ENCODE peak calls at places on chromosomes 3 and 15, in nine cellular contexts. One of them, this sample, is unnamed.
A peak's percentile ranks its signal among the peaks of the same experiment; 100 is the strongest.

GRCh38 chr15:27847775-27848710 is 251.1 kb downstream of the OCA2 start:
- DNase-seq in CD4-positive, alpha-beta T cell: no peak
- DNase-seq in H7: no peak
- DNase-seq in activated gamma-delta T cell treated with Interleukin-2 at 50 U/mL for 16 hours: no peak
- DNase-seq in memory B cell: no peak
- DNase-seq in progenitor cell of endocrine pancreas: no peak
- DNase-seq in NCI-H460: no peak
- DNase-seq in activated T-cell treated with anti-CD3 and anti-CD28 coated beads, Interleukin-2, amount 50 U/mL, for 48 hours: no peak
- DNase-seq in heart left ventricle: no peak
- DNase-seq in this sample: no peak

GRCh38 chr3:56131976-56132590 is 336.2 kb downstream of the ERC2 start:
- DNase-seq in CD4-positive, alpha-beta T cell: no peak
- DNase-seq in H7: no peak
- DNase-seq in activated gamma-delta T cell treated with Interleukin-2 at 50 U/mL for 16 hours: no peak
- DNase-seq in memory B cell: no peak
- DNase-seq in progenitor cell of endocrine pancreas: no peak
- DNase-seq in NCI-H460: peak; percentile 63
- DNase-seq in activated T-cell treated with anti-CD3 and anti-CD28 coated beads, Interleukin-2, amount 50 U/mL, for 48 hours: peak; percentile 17
- DNase-seq in heart left ventricle: peak; percentile 25
- DNase-seq in this sample: no peak

GRCh38 chr3:4581452-4581851 is 88.3 kb downstream of the ITPR1 start:
- DNase-seq in CD4-positive, alpha-beta T cell: no peak
- DNase-seq in H7: no peak
- DNase-seq in activated gamma-delta T cell treated with Interleukin-2 at 50 U/mL for 16 hours: no peak
- DNase-seq in memory B cell: no peak
- DNase-seq in progenitor cell of endocrine pancreas: no peak
- DNase-seq in NCI-H460: no peak
- DNase-seq in activated T-cell treated with anti-CD3 and anti-CD28 coated beads, Interleukin-2, amount 50 U/mL, for 48 hours: no peak
- DNase-seq in heart left ventricle: no peak
- DNase-seq in this sample: no peak

GRCh38 chr3:129315386-129315991 is 36.8 kb downstream of the HMCES start:
- DNase-seq in CD4-positive, alpha-beta T cell: peak; percentile 57
- DNase-seq in H7: peak; percentile 72
- DNase-seq in activated gamma-delta T cell treated with Interleukin-2 at 50 U/mL for 16 hours: peak; percentile 17
- DNase-seq in memory B cell: peak; percentile 33
- DNase-seq in progenitor cell of endocrine pancreas: no peak
- DNase-seq in NCI-H460: no peak
- DNase-seq in activated T-cell treated with anti-CD3 and anti-CD28 coated beads, Interleukin-2, amount 50 U/mL, for 48 hours: peak; percentile 64
- DNase-seq in heart left ventricle: peak; percentile 37
- DNase-seq in this sample: no peak

GRCh38 chr3:13712682-13713180 is 163.8 kb downstream of the FBLN2 start:
- DNase-seq in CD4-positive, alpha-beta T cell: peak; percentile 14
- DNase-seq in H7: no peak
- DNase-seq in activated gamma-delta T cell treated with Interleukin-2 at 50 U/mL for 16 hours: no peak
- DNase-seq in memory B cell: no peak
- DNase-seq in progenitor cell of endocrine pancreas: peak; percentile 3
- DNase-seq in NCI-H460: no peak
- DNase-seq in activated T-cell treated with anti-CD3 and anti-CD28 coated beads, Interleukin-2, amount 50 U/mL, for 48 hours: peak; percentile 0
- DNase-seq in heart left ventricle: peak; percentile 4
- DNase-seq in this sample: no peak

GRCh38 chr3:125398952-125399351 is 23.8 kb upstream of the ZNF148 start:
- DNase-seq in CD4-positive, alpha-beta T cell: no peak
- DNase-seq in H7: peak; percentile 24
- DNase-seq in activated gamma-delta T cell treated with Interleukin-2 at 50 U/mL for 16 hours: no peak
- DNase-seq in memory B cell: no peak
- DNase-seq in progenitor cell of endocrine pancreas: no peak
- DNase-seq in NCI-H460: no peak
- DNase-seq in activated T-cell treated with anti-CD3 and anti-CD28 coated beads, Interleukin-2, amount 50 U/mL, for 48 hours: no peak
- DNase-seq in heart left ventricle: no peak
- DNase-seq in this sample: no peak

GRCh38 chr3:127019449-127019848 is 36.5 kb downstream of the PLXNA1 start:
- DNase-seq in CD4-positive, alpha-beta T cell: no peak
- DNase-seq in H7: no peak
- DNase-seq in activated gamma-delta T cell treated with Interleukin-2 at 50 U/mL for 16 hours: no peak
- DNase-seq in memory B cell: no peak
- DNase-seq in progenitor cell of endocrine pancreas: no peak
- DNase-seq in NCI-H460: no peak
- DNase-seq in activated T-cell treated with anti-CD3 and anti-CD28 coated beads, Interleukin-2, amount 50 U/mL, for 48 hours: no peak
- DNase-seq in heart left ventricle: no peak
- DNase-seq in this sample: no peak

GRCh38 chr3:112688085-112688769 is 47.3 kb upstream of the CCDC80 start:
- DNase-seq in CD4-positive, alpha-beta T cell: no peak
- DNase-seq in H7: no peak
- DNase-seq in activated gamma-delta T cell treated with Interleukin-2 at 50 U/mL for 16 hours: no peak
- DNase-seq in memory B cell: no peak
- DNase-seq in progenitor cell of endocrine pancreas: no peak
- DNase-seq in NCI-H460: no peak
- DNase-seq in activated T-cell treated with anti-CD3 and anti-CD28 coated beads, Interleukin-2, amount 50 U/mL, for 48 hours: no peak
- DNase-seq in heart left ventricle: no peak
- DNase-seq in this sample: no peak

GRCh38 chr15:77533986-77534385 is 98.7 kb downstream of the LINGO1 start:
- DNase-seq in CD4-positive, alpha-beta T cell: no peak
- DNase-seq in H7: peak; percentile 56
- DNase-seq in activated gamma-delta T cell treated with Interleukin-2 at 50 U/mL for 16 hours: no peak
- DNase-seq in memory B cell: no peak
- DNase-seq in progenitor cell of endocrine pancreas: no peak
- DNase-seq in NCI-H460: no peak
- DNase-seq in activated T-cell treated with anti-CD3 and anti-CD28 coated beads, Interleukin-2, amount 50 U/mL, for 48 hours: no peak
- DNase-seq in heart left ventricle: peak; percentile 1
- DNase-seq in this sample: no peak

GRCh38 chr3:55467099-55467498 is 20.0 kb downstream of the WNT5A start:
- DNase-seq in CD4-positive, alpha-beta T cell: no peak
- DNase-seq in H7: no peak
- DNase-seq in activated gamma-delta T cell treated with Interleukin-2 at 50 U/mL for 16 hours: no peak
- DNase-seq in memory B cell: no peak
- DNase-seq in progenitor cell of endocrine pancreas: no peak
- DNase-seq in NCI-H460: no peak
- DNase-seq in activated T-cell treated with anti-CD3 and anti-CD28 coated beads, Interleukin-2, amount 50 U/mL, for 48 hours: no peak
- DNase-seq in heart left ventricle: no peak
- DNase-seq in this sample: no peak

GRCh38 chr3:196537319-196537984 is 22.3 kb upstream of the SMCO1 start:
- DNase-seq in CD4-positive, alpha-beta T cell: peak; percentile 74
- DNase-seq in H7: peak; percentile 61
- DNase-seq in activated gamma-delta T cell treated with Interleukin-2 at 50 U/mL for 16 hours: peak; percentile 63
- DNase-seq in memory B cell: peak; percentile 48
- DNase-seq in progenitor cell of endocrine pancreas: no peak
- DNase-seq in NCI-H460: no peak
- DNase-seq in activated T-cell treated with anti-CD3 and anti-CD28 coated beads, Interleukin-2, amount 50 U/mL, for 48 hours: peak; percentile 78
- DNase-seq in heart left ventricle: no peak
- DNase-seq in this sample: no peak

GRCh38 chr3:132006605-132007204 is 28.1 kb downstream of the CPNE4 start:
- DNase-seq in CD4-positive, alpha-beta T cell: no peak
- DNase-seq in H7: no peak
- DNase-seq in activated gamma-delta T cell treated with Interleukin-2 at 50 U/mL for 16 hours: no peak
- DNase-seq in memory B cell: no peak
- DNase-seq in progenitor cell of endocrine pancreas: no peak
- DNase-seq in NCI-H460: peak; percentile 30
- DNase-seq in activated T-cell treated with anti-CD3 and anti-CD28 coated beads, Interleukin-2, amount 50 U/mL, for 48 hours: peak; percentile 29
- DNase-seq in heart left ventricle: no peak
- DNase-seq in this sample: no peak

This sample was measured in GM12891.